ENCODE peak calls at places on chromosomes 12 and 14, in six cellular contexts. V, G, S, J, T and O are unnamed samples. For H4K20me1, the result is how much of the 10 kb centered on the place peaks cover.

GRCh38 chr12:94621662-94622359 is 28.5 kb downstream of the TMCC3 start:
- DNase-seq in V (no peak), G (no peak), S (no peak), J (no peak), T (peak), O (peak)

GRCh38 chr14:98692832-98693231 is 579.2 kb downstream of the BCL11B start:
- DNase-seq in V (no peak), G (no peak), S (no peak), J (no peak), T (no peak), O (no peak)

GRCh38 chr14:102891556-102891955 is 30.9 kb upstream of the AMN start:
- DNase-seq in V (no peak), G (no peak), S (no peak), J (no peak), T (no peak), O (peak)

GRCh38 chr12:21950649-21951048 is 9.4 kb upstream of the ABCC9 start:
- DNase-seq in V (no peak), G (no peak), S (no peak), J (no peak), T (no peak), O (no peak)

GRCh38 chr14:68968051-68968450 is 11.1 kb downstream of the ACTN1 start:
- DNase-seq in V (no peak), G (no peak), S (no peak), J (no peak), T (no peak), O (no peak)

GRCh38 chr12:13085968-13086686 is 17.3 kb downstream of the GSG1 start:
- DNase-seq in V (no peak), G (no peak), S (no peak), J (no peak), T (no peak), O (no peak)

GRCh38 chr12:100794441-100795192 is at the start of gene ANO4:
- DNase-seq in V (no peak), G (no peak), S (no peak), J (no peak), T (no peak), O (peak)

GRCh38 chr14:97719931-97720330 is 922.7 kb downstream of the VRK1 start:
- DNase-seq in V (no peak), G (no peak), S (no peak), J (no peak), T (no peak), O (no peak)

GRCh38 chr12:95277139-95277538 is 59.5 kb downstream of the VEZT start:
- DNase-seq in V (no peak), G (no peak), S (no peak), J (no peak), T (no peak), O (peak)

GRCh38 chr12:27861428-27862167 is 81.6 kb upstream of the MANSC4 start:
- DNase-seq in V (no peak), G (no peak), S (no peak), J (no peak), T (peak), O (peak)

GRCh38 chr14:69151458-69152180 is 1.3 kb downstream of the DCAF5 start:
- DNase-seq in V (peak), G (peak), S (peak), J (peak), T (no peak), O (peak)

GRCh38 chr14:104398656-104399055 is 180.9 kb upstream of the C14orf180 start:
- DNase-seq in V (no peak), G (no peak), S (no peak), J (no peak), T (no peak), O (no peak)

GRCh38 chr12:29783773-29784666 is at the start of gene TMTC1:
- DNase-seq in V (no peak), G (no peak), S (no peak), J (peak), T (no peak), O (peak)

GRCh38 chr14:95686935-95687334 is 709 bp downstream of the TCL1B start:
- DNase-seq in V (no peak), G (no peak), S (no peak), J (no peak), T (no peak), O (no peak)

GRCh38 chr12:53622724-53623123 is 3.5 kb downstream of the ATF7 start:
- DNase-seq in V (no peak), G (no peak), S (no peak), J (no peak), T (no peak), O (no peak)

GRCh38 chr12:76784600-76785051 is 20.7 kb downstream of the ZDHHC17 start:
- DNase-seq in V (no peak), G (no peak), S (no peak), J (no peak), T (no peak), O (peak)

GRCh38 chr12:20486233-20486632 is 117.9 kb downstream of the PDE3A start:
- DNase-seq in V (peak), G (no peak), S (no peak), J (no peak), T (no peak), O (peak)

GRCh38 chr14:92539875-92540274 is 26.3 kb downstream of the RIN3 start:
- DNase-seq in V (no peak), G (no peak), S (no peak), J (no peak), T (no peak), O (peak)

GRCh38 chr12:46154221-46154975 is 114.4 kb downstream of the SLC38A1 start:
- DNase-seq in V (peak), G (no peak), S (no peak), J (no peak), T (no peak), O (peak)

GRCh38 chr14:93648440-93649168 is 139.7 kb downstream of the PRIMA1 start:
- DNase-seq in V (peak), G (peak), S (no peak), J (no peak), T (no peak), O (no peak)

DNA sequence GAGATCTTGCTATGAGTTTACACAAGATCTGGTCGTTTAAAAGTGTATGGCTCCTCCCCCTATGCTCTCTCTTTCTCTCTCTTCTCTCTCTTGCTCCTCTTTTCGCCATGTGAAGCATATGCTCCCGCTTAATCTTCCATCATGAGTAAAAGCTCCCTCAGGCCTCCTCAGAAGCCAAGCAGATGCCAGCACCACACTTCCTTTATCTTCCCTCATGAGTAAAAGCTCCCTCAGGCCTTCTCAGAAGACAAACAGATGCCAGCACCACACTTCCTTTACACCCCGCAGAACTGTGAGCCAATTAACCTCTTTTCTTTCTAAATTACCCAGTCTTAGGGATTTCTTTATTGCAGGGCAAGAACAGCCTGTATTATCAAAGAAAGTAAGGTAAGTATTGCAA is 152.4 kb downstream of the SEC23A start:
- DNase-seq in V (no peak), G (no peak), S (no peak), J (no peak), T (no peak), O (no peak)
- H4K20me1 ChIP-seq in V (under half), G (under half), S (under half), J (under half), T (under half), O (under half)

DNA sequence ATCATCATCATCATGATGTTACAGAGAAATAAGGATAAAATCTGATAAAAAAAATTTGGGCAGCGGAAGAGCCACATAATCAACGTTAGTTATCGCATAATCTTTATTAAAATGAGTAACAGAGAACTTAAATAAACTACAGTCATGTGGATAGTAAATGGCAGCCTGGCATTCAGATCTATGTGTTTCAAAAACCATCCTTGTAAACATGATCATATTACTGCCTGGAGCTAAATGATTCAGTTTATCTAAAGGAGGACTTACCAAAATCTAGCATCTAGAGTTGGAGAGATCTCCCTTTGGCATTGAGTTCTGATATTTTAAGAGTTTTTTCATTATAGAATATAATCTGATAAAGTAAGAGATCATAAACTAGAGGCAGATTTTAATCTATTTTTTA is 200.1 kb upstream of the MGAT4C start:
- DNase-seq in V (no peak), G (no peak), S (no peak), J (no peak), T (no peak), O (no peak)
- TF ChIP-seq CEBPB in V (no peak), G (no peak), S (no peak), J (no peak), T (no peak), O (no peak)

DNA sequence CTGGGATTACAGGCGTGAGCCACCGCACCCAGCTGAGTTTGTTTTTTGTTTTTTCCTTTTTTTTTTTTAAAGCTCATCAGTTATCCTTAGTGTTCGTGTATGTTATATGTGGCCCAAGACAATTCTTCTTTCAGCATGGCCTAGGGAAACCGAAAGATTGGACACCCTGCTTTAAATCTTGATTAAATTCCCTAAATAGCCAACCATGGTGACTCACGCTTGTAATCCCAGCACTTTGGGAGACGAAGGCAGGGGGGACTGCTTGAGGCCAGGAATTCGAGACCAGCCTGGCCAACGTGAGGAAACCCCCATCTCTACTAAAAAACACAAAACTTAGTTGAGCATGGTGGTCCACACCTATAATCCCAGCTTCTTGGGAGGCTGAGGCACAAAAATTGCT is 131.1 kb downstream of the MED13L start:
- DNase-seq in V (no peak), G (no peak), S (no peak), J (no peak), T (no peak), O (no peak)
- H4K20me1 ChIP-seq in V (half or more), G (under half), S (under half), J (under half), T (under half), O (half or more)

GRCh38 chr14:67416085-67416484 is 4.1 kb upstream of the PLEK2 start:
- DNase-seq in V (no peak), G (no peak), S (peak), J (no peak), T (no peak), O (no peak)

GRCh38 chr14:67411375-67411774 is 590 bp downstream of the PLEK2 start:
- DNase-seq in V (no peak), G (no peak), S (no peak), J (no peak), T (no peak), O (no peak)

GRCh38 chr14:67411820-67412421 is at the start of gene PLEK2:
- DNase-seq in V (peak), G (no peak), S (no peak), J (no peak), T (no peak), O (no peak)

GRCh38 chr14:67416810-67417209 is 4.8 kb upstream of the PLEK2 start:
- DNase-seq in V (no peak), G (no peak), S (no peak), J (no peak), T (no peak), O (no peak)

GRCh38 chr14:67413806-67414769 is 2.1 kb upstream of the PLEK2 start:
- DNase-seq in V (peak), G (peak), S (peak), J (peak), T (no peak), O (peak)
- TF ChIP-seq CEBPB in V (no peak), G (no peak), S (no peak), J (no peak), T (no peak), O (peak)